ENCODE peak calls at places on chromosomes 12 and 14, in five cellular contexts. One of them, this sample, is unnamed.

GRCh38 chr14:43803076-43803689 is 703.9 kb downstream of the FSCB start:
- DNase-seq in HepG2: no peak
- DNase-seq in endothelial cell of umbilical vein: no peak
- DNase-seq in A549: no peak
- DNase-seq in K562: no peak
- DNase-seq in this sample: no peak

GRCh38 chr12:87320724-87321123 is 708.5 kb downstream of the C12orf50 start:
- DNase-seq in endothelial cell of umbilical vein: no peak
- DNase-seq in K562: no peak
- DNase-seq in HepG2: no peak
- DNase-seq in A549: no peak
- DNase-seq in this sample: no peak

GRCh38 chr12:127143020-127143419 is 1124.0 kb upstream of the TMEM132C start:
- DNase-seq in K562: no peak
- DNase-seq in A549: no peak
- DNase-seq in HepG2: no peak
- DNase-seq in endothelial cell of umbilical vein: no peak
- DNase-seq in this sample: peak

GRCh38 chr12:131135786-131136538 is 182.3 kb downstream of the ADGRD1 start:
- DNase-seq in K562: no peak
- DNase-seq in HepG2: no peak
- DNase-seq in A549: no peak
- DNase-seq in endothelial cell of umbilical vein: no peak
- DNase-seq in this sample: no peak

GRCh38 chr12:123071401-123072304 is 79.2 kb downstream of the PITPNM2 start:
- DNase-seq in A549: no peak
- DNase-seq in endothelial cell of umbilical vein: no peak
- DNase-seq in K562: no peak
- DNase-seq in HepG2: no peak
- DNase-seq in this sample: no peak

GRCh38 chr12:57846285-57846576 is 298 bp downstream of the CTDSP2 start:
- DNase-seq in HepG2: no peak
- DNase-seq in endothelial cell of umbilical vein: no peak
- DNase-seq in K562: no peak
- DNase-seq in A549: no peak
- DNase-seq in this sample: no peak

GRCh38 chr12:4240161-4240783 is 33.3 kb upstream of the CCND2 start:
- DNase-seq in endothelial cell of umbilical vein: no peak
- DNase-seq in K562: no peak
- DNase-seq in HepG2: no peak
- DNase-seq in A549: no peak
- DNase-seq in this sample: no peak

GRCh38 chr12:131082795-131083194 is 129.1 kb downstream of the ADGRD1 start:
- DNase-seq in endothelial cell of umbilical vein: no peak
- DNase-seq in K562: no peak
- DNase-seq in HepG2: no peak
- DNase-seq in A549: no peak
- DNase-seq in this sample: no peak

GRCh38 chr14:102926104-102926503 is 3.6 kb downstream of the AMN start:
- DNase-seq in A549: no peak
- DNase-seq in endothelial cell of umbilical vein: no peak
- DNase-seq in K562: no peak
- DNase-seq in HepG2: no peak
- DNase-seq in this sample: no peak

GRCh38 chr12:15982921-15983320 is 71.8 kb downstream of the DERA start:
- DNase-seq in A549: no peak
- DNase-seq in HepG2: no peak
- DNase-seq in K562: no peak
- DNase-seq in endothelial cell of umbilical vein: no peak
- DNase-seq in this sample: no peak

GRCh38 chr12:64992641-64993040 is 128.5 kb downstream of the WIF1 start:
- DNase-seq in endothelial cell of umbilical vein: no peak
- DNase-seq in A549: no peak
- DNase-seq in K562: no peak
- DNase-seq in HepG2: no peak
- DNase-seq in this sample: no peak

GRCh38 chr14:88518592-88519512 is 36.0 kb downstream of the PTPN21 start:
- DNase-seq in HepG2: no peak
- DNase-seq in A549: peak
- DNase-seq in K562: no peak
- DNase-seq in endothelial cell of umbilical vein: peak
- DNase-seq in this sample: no peak

GRCh38 chr12:97446895-97447294 is 15.7 kb upstream of the RMST start:
- DNase-seq in K562: no peak
- DNase-seq in A549: no peak
- DNase-seq in endothelial cell of umbilical vein: no peak
- DNase-seq in HepG2: no peak
- DNase-seq in this sample: no peak

GRCh38 chr14:56378474-56378873 is 201.1 kb upstream of the TMEM260 start:
- DNase-seq in HepG2: no peak
- DNase-seq in K562: no peak
- DNase-seq in A549: no peak
- DNase-seq in endothelial cell of umbilical vein: peak
- DNase-seq in this sample: no peak

GRCh38 chr14:41899416-41899815 is 292.7 kb downstream of the LRFN5 start:
- DNase-seq in endothelial cell of umbilical vein: no peak
- DNase-seq in K562: no peak
- DNase-seq in A549: no peak
- DNase-seq in HepG2: no peak
- DNase-seq in this sample: no peak

GRCh38 chr14:22386924-22387775 is 201.9 kb downstream of the DAD1 start:
- DNase-seq in HepG2: peak
- DNase-seq in K562: peak
- DNase-seq in A549: peak
- DNase-seq in endothelial cell of umbilical vein: peak
- DNase-seq in this sample: peak

GRCh38 chr14:101476258-101476930 is 84.9 kb upstream of the DIO3 start:
- DNase-seq in HepG2: no peak
- DNase-seq in K562: no peak
- DNase-seq in endothelial cell of umbilical vein: no peak
- DNase-seq in A549: no peak
- DNase-seq in this sample: no peak

GRCh38 chr12:124833693-124834122 is 30.0 kb downstream of the SCARB1 start:
- DNase-seq in A549: no peak
- DNase-seq in HepG2: no peak
- DNase-seq in endothelial cell of umbilical vein: no peak
- DNase-seq in K562: no peak
- DNase-seq in this sample: peak

GRCh38 chr12:121165316-121165715 is 32.6 kb downstream of the P2RX7 start:
- DNase-seq in HepG2: no peak
- DNase-seq in K562: no peak
- DNase-seq in A549: no peak
- DNase-seq in endothelial cell of umbilical vein: no peak
- DNase-seq in this sample: no peak

GRCh38 chr14:102222751-102223150 is 82.2 kb downstream of the MOK start:
- DNase-seq in HepG2: no peak
- DNase-seq in A549: no peak
- DNase-seq in endothelial cell of umbilical vein: no peak
- DNase-seq in K562: no peak
- DNase-seq in this sample: no peak

GRCh38 chr14:81432171-81432570 is 32.0 kb upstream of the STON2 start:
- DNase-seq in endothelial cell of umbilical vein: no peak
- DNase-seq in HepG2: no peak
- DNase-seq in K562: peak
- DNase-seq in A549: no peak
- DNase-seq in this sample: no peak

GRCh38 chr12:129101404-129101803 is 248.1 kb downstream of the GLT1D1 start:
- DNase-seq in A549: no peak
- DNase-seq in K562: no peak
- DNase-seq in HepG2: no peak
- DNase-seq in endothelial cell of umbilical vein: no peak
- DNase-seq in this sample: no peak

GRCh38 chr14:63257299-63257698 is 53.1 kb downstream of the RHOJ start:
- DNase-seq in HepG2: no peak
- DNase-seq in A549: no peak
- DNase-seq in K562: no peak
- DNase-seq in endothelial cell of umbilical vein: no peak
- DNase-seq in this sample: no peak

GRCh38 chr14:34161351-34162169 is 210.7 kb upstream of the EGLN3 start:
- DNase-seq in HepG2: no peak
- DNase-seq in endothelial cell of umbilical vein: no peak
- DNase-seq in A549: no peak
- DNase-seq in K562: no peak
- DNase-seq in this sample: no peak

GRCh38 chr12:51270067-51270846 is at the start of gene SMAGP:
- DNase-seq in endothelial cell of umbilical vein: peak
- DNase-seq in A549: peak
- DNase-seq in K562: peak
- DNase-seq in HepG2: peak
- DNase-seq in this sample: peak

GRCh38 chr14:101001311-101002069 is 98.0 kb upstream of the RTL1 start:
- DNase-seq in endothelial cell of umbilical vein: no peak
- DNase-seq in HepG2: no peak
- DNase-seq in A549: no peak
- DNase-seq in K562: no peak
- DNase-seq in this sample: no peak

GRCh38 chr12:109513977-109514376 is 36.5 kb downstream of the UBE3B start:
- DNase-seq in endothelial cell of umbilical vein: no peak
- DNase-seq in K562: no peak
- DNase-seq in A549: no peak
- DNase-seq in HepG2: no peak
- DNase-seq in this sample: no peak

GRCh38 chr12:109512608-109513007 is 35.2 kb downstream of the UBE3B start:
- DNase-seq in A549: no peak
- DNase-seq in K562: no peak
- DNase-seq in endothelial cell of umbilical vein: no peak
- DNase-seq in HepG2: no peak
- DNase-seq in this sample: no peak

DNA sequence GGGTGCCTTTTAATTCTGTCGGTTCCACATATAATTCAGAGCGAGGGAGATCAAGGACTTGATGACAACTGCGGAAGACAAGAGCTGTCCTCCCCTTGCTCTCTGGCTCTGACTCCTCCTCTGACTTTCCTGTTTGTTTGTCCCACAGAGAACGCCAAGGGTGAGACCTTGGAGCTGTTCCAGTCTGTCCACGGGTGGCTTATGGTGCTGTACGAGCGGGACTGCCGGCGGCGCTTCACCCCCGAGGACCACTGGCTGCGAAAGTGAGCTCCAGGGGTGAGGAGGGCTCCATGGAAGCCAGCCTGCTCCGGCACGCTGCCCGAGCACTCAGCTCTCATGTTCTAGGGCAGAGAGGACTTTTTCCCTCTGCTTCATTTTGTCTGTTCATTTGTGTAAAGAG is 32.8 kb downstream of the UBE3B start:
- DNase-seq in HepG2: no peak
- DNase-seq in endothelial cell of umbilical vein: no peak
- DNase-seq in A549: no peak
- DNase-seq in K562: no peak
- DNase-seq in this sample: no peak
- TF ChIP-seq JUN in HepG2: no peak
- TF ChIP-seq JUN in endothelial cell of umbilical vein: no peak
- TF ChIP-seq JUN in A549: no peak
- TF ChIP-seq JUN in K562: no peak
- TF ChIP-seq JUN in this sample: no peak

DNA sequence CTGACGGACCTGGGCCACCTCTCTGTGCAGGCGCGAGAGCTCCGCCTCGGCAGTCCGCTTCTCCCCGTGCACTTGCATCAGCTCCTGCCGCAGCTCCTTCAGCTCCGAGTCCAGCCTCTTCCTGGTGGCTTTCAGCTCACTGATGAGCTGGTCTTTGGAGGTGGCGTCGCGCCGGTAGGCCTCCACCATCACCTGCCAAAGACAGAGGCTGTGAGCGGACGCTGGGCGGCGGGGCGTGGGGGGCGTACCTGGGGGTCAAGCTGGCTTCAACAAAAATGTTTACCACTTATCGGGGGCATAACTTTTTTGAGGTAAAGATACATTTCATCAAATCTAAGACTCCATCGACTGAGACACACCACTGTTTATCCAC is 27.5 kb upstream of the ANKLE2 start:
- DNase-seq in K562: no peak
- DNase-seq in A549: no peak
- DNase-seq in endothelial cell of umbilical vein: no peak
- DNase-seq in HepG2: no peak
- DNase-seq in this sample: no peak
- H3K27ac ChIP-seq in K562: no peak
- H3K27ac ChIP-seq in A549: no peak
- H3K27ac ChIP-seq in endothelial cell of umbilical vein: no peak
- H3K27ac ChIP-seq in HepG2: no peak
- H3K27ac ChIP-seq in this sample: no peak

GRCh38 chr12:14024589-14024988 is 43.2 kb upstream of the GRIN2B start:
- DNase-seq in K562: no peak
- DNase-seq in HepG2: no peak
- DNase-seq in endothelial cell of umbilical vein: no peak
- DNase-seq in A549: no peak
- DNase-seq in this sample: no peak
- TF ChIP-seq JUN in K562: no peak
- TF ChIP-seq JUN in HepG2: no peak
- TF ChIP-seq JUN in endothelial cell of umbilical vein: no peak
- TF ChIP-seq JUN in A549: no peak
- TF ChIP-seq JUN in this sample: no peak

GRCh38 chr12:79692249-79692619 is 1.5 kb upstream of the PAWR start:
- DNase-seq in A549: no peak
- DNase-seq in HepG2: no peak
- DNase-seq in K562: no peak
- DNase-seq in endothelial cell of umbilical vein: no peak
- DNase-seq in this sample: no peak
- H3K27ac ChIP-seq in A549: peak
- H3K27ac ChIP-seq in HepG2: peak
- H3K27ac ChIP-seq in K562: no peak
- H3K27ac ChIP-seq in endothelial cell of umbilical vein: peak
- H3K27ac ChIP-seq in this sample: no peak